ENCODE peak calls at places on chromosomes 6 and 20, in four cellular contexts. C, I, M and Z are unnamed samples.
A peak's percentile ranks its signal among the peaks of the same experiment; 100 is the strongest.

GRCh38 chr6:12150812-12151432 is 138.8 kb downstream of the HIVEP1 start:
- DNase-seq in C (no peak), I (peak; percentile 50), M (no peak), Z (peak; percentile 36)

GRCh38 chr6:90226257-90226656 is 70.4 kb downstream of the BACH2 start:
- DNase-seq in C (no peak), M (no peak), I (peak; percentile 34), Z (no peak)

GRCh38 chr20:54995553-54995952 is 520.2 kb downstream of the DOK5 start:
- DNase-seq in M (no peak), C (no peak), I (no peak), Z (peak; percentile 27)

GRCh38 chr6:117498159-117498558 is 15.7 kb downstream of the DCBLD1 start:
- DNase-seq in M (no peak), C (peak; percentile 51), I (no peak), Z (no peak)

GRCh38 chr20:43914286-43914685 is 366 bp upstream of the TOX2 start:
- DNase-seq in C (no peak), I (peak; percentile 25), M (no peak), Z (no peak)

GRCh38 chr6:3520541-3521220 is 63.8 kb upstream of the SLC22A23 start:
- DNase-seq in C (no peak), M (no peak), I (no peak), Z (no peak)

GRCh38 chr6:67210450-67210849 is 1424.6 kb upstream of the ADGRB3 start:
- DNase-seq in C (no peak), I (no peak), M (no peak), Z (no peak)

GRCh38 chr6:167207527-167207926 is 49.7 kb upstream of the GPR31 start:
- DNase-seq in C (no peak), M (no peak), I (no peak), Z (no peak)

GRCh38 chr6:87731818-87732661 is 30.0 kb upstream of the AKIRIN2 start:
- DNase-seq in C (peak; percentile 94), M (peak; percentile 96), I (peak; percentile 21), Z (peak; percentile 13)

GRCh38 chr6:3232017-3232838 is 4.8 kb upstream of the TUBB2B start:
- DNase-seq in M (no peak), I (no peak), C (no peak), Z (peak; percentile 49)

GRCh38 chr6:169887529-169888140 is 136.2 kb downstream of the ERMARD start:
- DNase-seq in M (no peak), I (no peak), C (no peak), Z (no peak)

GRCh38 chr6:46605091-46605797 is 47.4 kb downstream of the CYP39A1 start:
- DNase-seq in C (no peak), M (no peak), I (no peak), Z (no peak)

GRCh38 chr6:160798625-160799024 is 96.6 kb downstream of the PLG start:
- DNase-seq in M (no peak), C (no peak), I (no peak), Z (no peak)
- H3K27me3 ChIP-seq in M (no peaks in the 10 kb centered on the region), C (no peaks in the 10 kb centered on the region), I (no peaks in the 10 kb centered on the region), Z (no peaks in the 10 kb centered on the region)

GRCh38 chr6:158595223-158595622 is 35.3 kb downstream of the TMEM181 start:
- DNase-seq in M (no peak), C (no peak), I (peak; percentile 17), Z (no peak)
- TF ChIP-seq CTCF in M (no peak), C (peak; percentile 41), I (no peak), Z (peak; percentile 41)

GRCh38 chr6:166166314-166167257 is 1.1 kb downstream of the TBXT start:
- DNase-seq in I (no peak), M (no peak), C (no peak), Z (no peak)
- H3K27me3 ChIP-seq in I (peaks cover 17% of the 10 kb centered on the region), M (peaks cover 22% of the 10 kb centered on the region), C (peaks cover 74% of the 10 kb centered on the region), Z (peaks cover 36% of the 10 kb centered on the region)

GRCh38 chr6:20563377-20563776 is 29.1 kb downstream of the CDKAL1 start:
- DNase-seq in M (no peak), C (no peak), I (no peak), Z (no peak)

GRCh38 chr6:20554817-20555216 is 20.6 kb downstream of the CDKAL1 start:
- DNase-seq in M (no peak), I (no peak), C (no peak), Z (no peak)

GRCh38 chr6:20564777-20565176 is 30.5 kb downstream of the CDKAL1 start:
- DNase-seq in C (no peak), M (no peak), I (no peak), Z (no peak)

GRCh38 chr6:20564269-20564668 is 30.0 kb downstream of the CDKAL1 start:
- DNase-seq in M (no peak), C (no peak), I (no peak), Z (no peak)

DNA sequence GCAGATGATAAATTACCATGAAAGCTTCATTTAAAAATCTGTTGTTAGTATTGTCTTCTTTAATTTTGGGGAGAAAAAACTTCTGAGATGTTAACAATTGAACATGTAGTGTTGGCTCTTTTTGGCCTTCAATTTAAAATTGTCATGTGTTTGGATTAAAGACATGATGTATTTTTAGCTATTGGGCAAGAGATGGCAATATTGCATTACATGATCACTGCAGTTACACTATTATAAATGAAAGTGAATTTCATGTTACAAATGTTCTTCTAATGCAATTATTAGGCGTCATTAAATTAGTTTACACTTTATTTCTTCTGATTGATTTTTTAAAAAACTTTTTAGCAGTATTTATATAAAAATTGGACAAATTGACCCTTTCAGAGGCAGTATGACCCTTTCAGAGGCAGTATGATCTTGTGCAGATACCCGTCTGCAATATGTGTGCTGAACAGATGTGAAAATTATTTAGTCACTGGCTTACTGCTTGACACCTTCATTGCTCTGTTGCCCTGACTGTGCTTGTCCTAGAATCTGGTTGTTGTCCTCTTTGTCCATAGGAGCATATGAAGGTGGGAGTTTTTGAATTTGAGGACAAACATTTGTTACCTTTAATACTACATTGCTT is 25.8 kb downstream of the CDKAL1 start:
- DNase-seq in I (no peak), C (no peak), M (no peak), Z (no peak)
- TF ChIP-seq CTCF in I (no peak), C (no peak), M (no peak), Z (no peak)

DNA sequence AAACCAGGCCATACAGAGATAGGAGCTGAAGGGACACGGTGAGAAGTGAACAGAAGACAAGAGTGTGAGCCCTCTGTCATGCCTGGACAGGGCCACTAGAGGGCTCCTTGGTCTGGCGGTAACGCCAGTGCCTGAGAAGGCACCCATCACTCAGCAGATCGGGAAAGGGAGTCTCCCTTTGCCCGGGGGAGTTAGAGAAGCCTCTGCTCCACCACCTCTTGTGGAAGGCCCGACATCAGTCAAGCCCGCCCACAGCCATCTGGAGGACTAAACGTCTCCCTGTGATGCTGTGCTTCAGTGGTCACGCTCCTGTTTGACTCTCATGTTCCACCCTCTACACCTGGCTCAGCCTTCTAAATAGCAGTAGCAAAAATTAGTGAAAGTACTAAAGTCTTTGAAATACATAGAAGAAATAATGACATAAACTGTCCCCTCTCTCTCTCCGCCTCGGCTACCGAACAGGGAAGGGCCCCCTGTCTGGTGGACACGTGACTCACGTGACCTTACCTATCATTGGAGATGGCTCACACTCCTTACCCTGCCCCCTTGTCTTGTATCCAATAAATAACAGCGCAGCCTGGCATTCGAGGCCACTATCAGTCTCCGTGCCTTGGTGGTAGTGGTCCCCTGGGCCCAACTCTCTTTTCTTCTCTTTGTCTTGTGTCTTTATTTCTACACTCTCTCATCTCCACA is 66.7 kb downstream of the RPP21 start:
- DNase-seq in M (peak; percentile 66), I (peak; percentile 67), C (no peak), Z (peak; percentile 71)
- H3K27me3 ChIP-seq in M (no peaks in the 10 kb centered on the region), I (peaks cover 8% of the 10 kb centered on the region), C (peaks cover 77% of the 10 kb centered on the region), Z (peaks cover 17% of the 10 kb centered on the region)

DNA sequence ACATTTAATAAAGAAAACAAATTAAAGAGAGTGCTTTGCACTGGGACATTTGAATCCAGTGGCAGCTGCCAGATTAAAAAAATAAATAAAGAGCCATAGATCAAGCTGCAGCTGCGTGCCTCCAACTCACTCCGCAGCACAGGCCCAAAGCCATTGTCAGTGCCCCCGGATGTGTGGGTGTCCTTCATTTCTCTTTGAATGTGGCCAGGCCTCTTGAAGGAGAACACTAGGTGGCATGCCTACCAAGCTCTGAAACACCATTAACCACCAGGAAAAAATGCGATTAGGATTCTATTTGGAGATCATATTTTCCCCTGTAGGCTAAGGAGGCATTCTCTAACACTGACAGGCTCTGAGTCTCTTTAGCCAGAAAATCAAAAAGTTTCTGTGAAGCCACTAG is 549.8 kb downstream of the PRKN start:
- DNase-seq in C (no peak), I (no peak), M (no peak), Z (peak; percentile 43)
- TF ChIP-seq CTCF in C (no peak), I (no peak), M (no peak), Z (peak; percentile 63)

GRCh38 chr20:46798430-46798829 is 89.0 kb downstream of the SLC2A10 start:
- DNase-seq in C (no peak), M (no peak), I (no peak), Z (no peak)

GRCh38 chr20:46800405-46800804 is 91.0 kb downstream of the SLC2A10 start:
- DNase-seq in M (no peak), I (no peak), C (no peak), Z (no peak)

GRCh38 chr20:46801003-46801702 is 91.7 kb downstream of the SLC2A10 start:
- DNase-seq in C (no peak), M (no peak), I (no peak), Z (no peak)

GRCh38 chr20:46799781-46800180 is 90.3 kb downstream of the SLC2A10 start:
- DNase-seq in C (no peak), M (no peak), I (no peak), Z (no peak)

GRCh38 chr20:46797201-46797600 is 87.8 kb downstream of the SLC2A10 start:
- DNase-seq in I (no peak), C (no peak), M (no peak), Z (no peak)
- H3K27me3 ChIP-seq in I (no peaks in the 10 kb centered on the region), C (peaks cover 75% of the 10 kb centered on the region), M (no peaks in the 10 kb centered on the region), Z (no peaks in the 10 kb centered on the region)